ENCODE peak calls at places on chromosomes 11 and 22, in nine cellular contexts. R, V, X, B, P, H, Y, N and O are unnamed samples.

GRCh38 chr22:37100589-37101127 is 8.9 kb downstream of the TMPRSS6 start:
- DNase-seq in R (no peak), V (no peak), X (no peak), B (no peak), P (no peak), H (no peak), Y (no peak), N (no peak), O (no peak)

GRCh38 chr11:68735125-68735524 is 16.2 kb downstream of the TESMIN start:
- DNase-seq in R (no peak), V (no peak), X (no peak), B (no peak), P (no peak), H (no peak), Y (no peak), N (no peak), O (no peak)

GRCh38 chr11:75796091-75796435 is 18.9 kb upstream of the UVRAG start:
- DNase-seq in R (no peak), V (no peak), X (no peak), B (no peak), P (no peak), H (no peak), Y (no peak), N (no peak), O (no peak)

GRCh38 chr11:92627615-92628201 is 341.7 kb upstream of the MTNR1B start:
- DNase-seq in R (no peak), V (no peak), X (no peak), B (no peak), P (no peak), H (no peak), Y (no peak), N (no peak), O (no peak)

GRCh38 chr11:87228820-87229219 is 191.1 kb downstream of the TMEM135 start:
- DNase-seq in R (no peak), V (no peak), X (no peak), B (no peak), P (no peak), H (no peak), Y (no peak), N (no peak), O (no peak)

GRCh38 chr22:23834830-23835772 is 3.7 kb downstream of the DERL3 start:
- DNase-seq in R (no peak), V (no peak), X (peak; percentile 60), B (no peak), P (no peak), H (no peak), Y (no peak), N (no peak), O (no peak)

GRCh38 chr11:72425053-72425980 is 9.0 kb downstream of the CLPB start:
- DNase-seq in R (no peak), V (no peak), X (peak; percentile 43), B (no peak), P (no peak), H (no peak), Y (no peak), N (no peak), O (no peak)

GRCh38 chr22:27113211-27114030 is 456.0 kb downstream of the MIAT start:
- DNase-seq in R (no peak), V (peak; percentile 38), X (no peak), B (peak; percentile 96), P (no peak), H (peak; percentile 72), Y (no peak), N (no peak), O (no peak)

GRCh38 chr11:63667993-63668392 is 3.2 kb downstream of the ATL3 start:
- DNase-seq in R (no peak), V (no peak), X (no peak), B (peak; percentile 83), P (no peak), H (peak; percentile 67), Y (no peak), N (no peak), O (no peak)

GRCh38 chr11:129320485-129320884 is 55.2 kb upstream of the BARX2 start:
- DNase-seq in R (no peak), V (no peak), X (no peak), B (no peak), P (no peak), H (no peak), Y (no peak), N (no peak), O (no peak)

GRCh38 chr11:13105237-13105844 is 96.2 kb downstream of the RASSF10 start:
- DNase-seq in R (no peak), V (no peak), X (no peak), B (no peak), P (peak; percentile 66), H (no peak), Y (no peak), N (no peak), O (no peak)

GRCh38 chr11:65205602-65205967 is 23.9 kb downstream of the CAPN1 start:
- DNase-seq in R (no peak), V (no peak), X (no peak), B (no peak), P (no peak), H (no peak), Y (no peak), N (no peak), O (no peak)

GRCh38 chr22:37285937-37286336 is 3.6 kb downstream of the CYTH4 start:
- DNase-seq in R (no peak), V (no peak), X (no peak), B (no peak), P (no peak), H (no peak), Y (no peak), N (no peak), O (no peak)

GRCh38 chr11:76510060-76511047 is 65.5 kb downstream of the EMSY start:
- DNase-seq in R (no peak), V (no peak), X (peak; percentile 32), B (peak; percentile 37), P (no peak), H (no peak), Y (peak; percentile 42), N (no peak), O (no peak)

GRCh38 chr11:96075532-96075959 is 151.6 kb upstream of the MTMR2 start:
- DNase-seq in R (no peak), V (no peak), X (no peak), B (no peak), P (no peak), H (no peak), Y (no peak), N (no peak), O (peak; percentile 27)

GRCh38 chr22:23753371-23753770 is 854 bp downstream of the VPREB3 start:
- DNase-seq in R (no peak), V (no peak), X (no peak), B (no peak), P (no peak), H (no peak), Y (no peak), N (no peak), O (no peak)

GRCh38 chr11:93487032-93487483 is 56.1 kb downstream of the SMCO4 start:
- DNase-seq in R (no peak), V (no peak), X (no peak), B (no peak), P (no peak), H (no peak), Y (no peak), N (no peak), O (no peak)

GRCh38 chr11:32365192-32365591 is 70.1 kb downstream of the WT1 start:
- DNase-seq in R (no peak), V (no peak), X (no peak), B (no peak), P (no peak), H (no peak), Y (no peak), N (no peak), O (no peak)

GRCh38 chr11:117980716-117981115 is 5.5 kb upstream of the IL10RA start:
- DNase-seq in R (no peak), V (peak; percentile 22), X (no peak), B (no peak), P (no peak), H (no peak), Y (peak; percentile 23), N (no peak), O (no peak)